ENCODE peak calls at places on chromosomes 3 and 15, in four cellular contexts. G, I, O and Z are unnamed samples.

GRCh38 chr3:24197809-24198208 is 252.7 kb downstream of the NR1D2 start:
- DNase-seq in O (peak; percentile 15), I (no peak), G (peak; percentile 39), Z (no peak)

GRCh38 chr3:132347095-132347494 is 29.9 kb downstream of the ACP3 start:
- DNase-seq in I (no peak), O (peak; percentile 9), G (no peak), Z (no peak)

GRCh38 chr15:40282144-40282869 is 557 bp downstream of the ANKRD63 start:
- DNase-seq in I (peak; percentile 80), G (peak; percentile 86), O (peak; percentile 30), Z (no peak)

GRCh38 chr3:134059680-134060560 is 30.2 kb upstream of the SLCO2A1 start:
- DNase-seq in O (peak; percentile 74), I (no peak), G (no peak), Z (no peak)

GRCh38 chr15:64521726-64522164 is 61.4 kb downstream of the ZNF609 start:
- DNase-seq in O (peak; percentile 78), G (peak; percentile 61), I (no peak), Z (no peak)

GRCh38 chr3:192063570-192063969 is 602.6 kb downstream of the PYDC2 start:
- DNase-seq in I (no peak), O (no peak), G (peak; percentile 1), Z (peak; percentile 45)

GRCh38 chr15:82737975-82738374 is 28.3 kb upstream of the AP3B2 start:
- DNase-seq in I (no peak), G (no peak), O (no peak), Z (no peak)

GRCh38 chr3:146117406-146118285 is 43.3 kb downstream of the PLOD2 start:
- DNase-seq in I (no peak), G (no peak), O (no peak), Z (no peak)

GRCh38 chr15:92714071-92714456 is 58.5 kb upstream of the FAM174B start:
- DNase-seq in I (no peak), O (no peak), G (peak; percentile 83), Z (no peak)

GRCh38 chr15:72965671-72966070 is 86.6 kb upstream of the NEO1 start:
- DNase-seq in G (no peak), O (no peak), I (no peak), Z (no peak)

GRCh38 chr3:100992086-100993033 is 861 bp downstream of the ABI3BP start:
- DNase-seq in O (no peak), G (no peak), I (no peak), Z (no peak)

GRCh38 chr15:86915811-86916331 is 836.2 kb downstream of the AGBL1 start:
- DNase-seq in O (peak; percentile 31), I (peak; percentile 7), G (peak; percentile 65), Z (no peak)

GRCh38 chr3:47475029-47475569 is 642 bp downstream of the SCAP start:
- DNase-seq in G (peak; percentile 50), I (peak; percentile 40), O (peak; percentile 25), Z (no peak)

GRCh38 chr3:9301091-9301490 is 51.6 kb upstream of the SRGAP3 start:
- DNase-seq in I (no peak), G (no peak), O (no peak), Z (no peak)

GRCh38 chr15:101122806-101123205 is 129.0 kb downstream of the CHSY1 start:
- DNase-seq in G (no peak), O (no peak), I (no peak), Z (no peak)

GRCh38 chr15:47292638-47293037 is 424.7 kb upstream of the SEMA6D start:
- DNase-seq in I (no peak), O (no peak), G (no peak), Z (no peak)

GRCh38 chr3:176079785-176080184 is 1117.5 kb downstream of the TBL1XR1 start:
- DNase-seq in I (no peak), G (no peak), O (no peak), Z (no peak)

GRCh38 chr3:139808196-139808595 is 126.8 kb upstream of the CLSTN2 start:
- DNase-seq in I (no peak), O (no peak), G (no peak), Z (no peak)

GRCh38 chr3:74465652-74466415 is 148.6 kb downstream of the CNTN3 start:
- DNase-seq in O (no peak), I (no peak), G (no peak), Z (no peak)

GRCh38 chr3:50154476-50154839 is 666 bp upstream of the SEMA3F start:
- DNase-seq in O (no peak), G (peak; percentile 87), I (peak; percentile 31), Z (no peak)

GRCh38 chr3:57923101-57923500 is 85.1 kb upstream of the FLNB start:
- DNase-seq in G (no peak), O (no peak), I (no peak), Z (no peak)

GRCh38 chr15:31740203-31740602 is 290.1 kb upstream of the CHRNA7 start:
- DNase-seq in G (no peak), I (no peak), O (no peak), Z (no peak)

GRCh38 chr3:148958681-148959080 is 32.7 kb upstream of the GYG1 start:
- DNase-seq in G (no peak), O (no peak), I (no peak), Z (no peak)

GRCh38 chr3:53705774-53706173 is 140.4 kb downstream of the CHDH start:
- DNase-seq in I (no peak), G (no peak), O (no peak), Z (no peak)

GRCh38 chr3:53703630-53704362 is 142.4 kb downstream of the CHDH start:
- DNase-seq in I (no peak), O (no peak), G (no peak), Z (no peak)

GRCh38 chr3:53707222-53707621 is 139.0 kb downstream of the CHDH start:
- DNase-seq in O (no peak), I (no peak), G (no peak), Z (no peak)

GRCh38 chr3:53704363-53704725 is 141.9 kb downstream of the CHDH start:
- DNase-seq in I (no peak), G (no peak), O (no peak), Z (no peak)

DNA sequence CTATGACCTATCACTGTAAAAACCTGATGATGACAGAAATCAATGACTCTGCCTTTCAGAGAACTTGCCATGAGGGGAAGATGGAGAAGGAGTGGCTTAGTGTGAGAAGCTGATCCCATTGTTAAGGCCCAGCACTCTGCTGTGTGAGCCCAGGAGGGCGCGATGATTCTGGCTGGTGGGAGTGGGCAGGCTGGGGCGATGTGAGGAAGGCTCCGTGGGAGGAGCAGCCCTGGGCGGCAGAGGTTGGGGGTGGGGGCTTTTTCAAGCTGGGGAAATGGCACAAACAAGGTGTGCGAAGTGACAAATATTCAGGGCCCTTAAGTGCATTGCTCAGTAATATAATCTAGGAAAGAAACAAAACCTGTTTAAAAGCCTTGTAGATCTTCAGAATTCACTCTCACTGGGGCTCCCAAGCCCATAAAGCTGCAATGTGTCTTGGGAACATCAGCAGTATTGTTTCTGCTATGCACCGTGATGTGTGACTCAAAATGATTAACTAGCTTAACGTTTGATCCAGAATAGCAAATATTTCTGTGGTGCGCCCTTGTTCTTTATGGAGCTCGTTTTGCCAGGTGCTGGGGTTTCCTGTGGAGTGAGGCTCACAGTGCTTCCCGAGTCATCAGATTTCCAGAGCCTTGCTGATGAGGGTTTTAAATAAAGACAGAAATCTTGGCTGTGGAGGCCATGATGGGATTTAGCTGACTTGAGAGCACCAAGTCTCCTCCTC is 141.0 kb downstream of the CHDH start:
- DNase-seq in G (no peak), I (no peak), O (no peak), Z (no peak)
- TF ChIP-seq SMC3 in G (no peak), I (no peak), O (no peak), Z (no peak)

GRCh38 chr3:110519066-110519465 is 552.5 kb upstream of the NECTIN3 start:
- DNase-seq in G (no peak), O (no peak), I (no peak), Z (no peak)
- TF ChIP-seq GABPA in G (no peak), O (no peak), I (no peak), Z (no peak)

GRCh38 chr3:173976281-173976680 is 578.7 kb downstream of the NLGN1 start:
- DNase-seq in G (no peak), I (no peak), O (no peak), Z (no peak)

GRCh38 chr3:173983353-173983752 is 585.8 kb downstream of the NLGN1 start:
- DNase-seq in G (no peak), I (no peak), O (no peak), Z (no peak)

DNA sequence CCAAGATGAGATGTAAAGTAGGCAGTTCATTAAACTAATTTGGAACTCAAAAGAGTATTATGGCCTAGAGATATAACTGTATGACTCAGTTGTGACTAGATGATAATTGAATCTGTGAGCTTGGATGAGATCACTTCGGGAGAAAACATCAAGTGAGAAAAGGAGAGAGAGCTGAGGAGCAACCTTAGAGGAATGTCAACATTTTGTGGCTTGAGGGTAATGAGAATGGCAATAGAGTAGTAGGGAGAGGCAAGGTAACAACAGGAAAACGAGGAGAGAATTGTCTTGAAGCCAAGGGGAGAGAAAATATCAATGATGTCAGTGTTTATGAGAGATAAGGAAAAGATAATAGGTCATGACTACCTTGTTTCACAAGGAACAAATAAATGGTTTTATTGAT is 580.2 kb downstream of the NLGN1 start:
- DNase-seq in O (no peak), I (no peak), G (no peak), Z (no peak)
- TF ChIP-seq SMC3 in O (no peak), I (no peak), G (no peak), Z (no peak)

GRCh38 chr3:43176666-43177065 is 70.8 kb upstream of the POMGNT2 start:
- DNase-seq in O (no peak), G (peak; percentile 30), I (no peak), Z (no peak)

GRCh38 chr3:43178891-43179366 is 73.0 kb upstream of the POMGNT2 start:
- DNase-seq in G (no peak), O (peak; percentile 91), I (no peak), Z (no peak)

GRCh38 chr3:43177092-43177491 is 71.2 kb upstream of the POMGNT2 start:
- DNase-seq in I (no peak), O (no peak), G (no peak), Z (no peak)

GRCh38 chr3:43181202-43181910 is 75.5 kb upstream of the POMGNT2 start:
- DNase-seq in G (no peak), O (no peak), I (no peak), Z (peak; percentile 37)

GRCh38 chr3:43180027-43180426 is 74.1 kb upstream of the POMGNT2 start:
- DNase-seq in O (peak; percentile 73), I (no peak), G (no peak), Z (peak; percentile 26)
- TF ChIP-seq GABPA in O (peak; percentile 84), I (peak; percentile 51), G (no peak), Z (peak; percentile 40)

DNA sequence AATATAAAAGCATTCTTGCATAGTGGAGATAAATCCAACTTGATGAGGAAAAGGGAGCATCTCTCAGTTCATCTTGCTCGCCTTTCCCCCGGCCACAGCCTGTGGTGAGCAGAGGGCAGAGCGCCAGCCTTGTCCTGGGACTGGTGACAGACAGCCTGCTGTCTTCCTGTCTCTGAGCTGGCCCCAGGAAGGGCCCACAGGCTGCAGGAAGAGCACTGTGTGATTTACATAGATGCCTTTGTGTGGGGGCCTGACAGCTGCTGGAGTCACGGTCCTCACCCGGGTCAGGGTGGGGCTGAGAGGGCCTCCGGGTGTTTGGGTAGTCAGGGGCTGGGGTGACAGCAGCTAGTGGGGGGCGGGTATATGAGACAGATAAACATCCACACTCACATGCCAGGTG is 29.4 kb downstream of the PLA2G4D start:
- DNase-seq in O (peak; percentile 64), G (peak; percentile 56), I (no peak), Z (no peak)
- TF ChIP-seq SMC3 in O (no peak), G (no peak), I (no peak), Z (no peak)